ENCODE peak calls at places on chromosomes 4 and X, in five cellular contexts. One of them, this sample, is unnamed. For H3K27me3, the result is how much of the 10 kb centered on the place peaks cover.

GRCh38 chrX:345020-345925 is 26.7 kb upstream of the GTPBP6 start:
- DNase-seq in heart left ventricle: no peak
- DNase-seq in ovary: no peak
- DNase-seq in CD4-positive, CD25-positive, alpha-beta regulatory T cell: no peak
- DNase-seq in dorsolateral prefrontal cortex: no peak
- DNase-seq in this sample: no peak

GRCh38 chrX:78517124-78517523 is 142.0 kb downstream of the RTL3 start:
- DNase-seq in dorsolateral prefrontal cortex: no peak
- DNase-seq in heart left ventricle: no peak
- DNase-seq in CD4-positive, CD25-positive, alpha-beta regulatory T cell: peak
- DNase-seq in ovary: no peak
- DNase-seq in this sample: peak

GRCh38 chr4:3869661-3870566 is 103.7 kb downstream of the ADRA2C start:
- DNase-seq in dorsolateral prefrontal cortex: peak
- DNase-seq in heart left ventricle: no peak
- DNase-seq in CD4-positive, CD25-positive, alpha-beta regulatory T cell: no peak
- DNase-seq in ovary: no peak
- DNase-seq in this sample: no peak

GRCh38 chrX:120308959-120309872 is 2.0 kb downstream of the TMEM255A start:
- DNase-seq in heart left ventricle: peak
- DNase-seq in CD4-positive, CD25-positive, alpha-beta regulatory T cell: peak
- DNase-seq in dorsolateral prefrontal cortex: peak
- DNase-seq in ovary: peak
- DNase-seq in this sample: peak

GRCh38 chr4:182513534-182514291 is 270.5 kb downstream of the TENM3 start:
- DNase-seq in heart left ventricle: no peak
- DNase-seq in CD4-positive, CD25-positive, alpha-beta regulatory T cell: no peak
- DNase-seq in ovary: no peak
- DNase-seq in dorsolateral prefrontal cortex: no peak
- DNase-seq in this sample: no peak

GRCh38 chr4:149311076-149311475 is 504.6 kb downstream of the IQCM start:
- DNase-seq in ovary: no peak
- DNase-seq in heart left ventricle: no peak
- DNase-seq in dorsolateral prefrontal cortex: no peak
- DNase-seq in CD4-positive, CD25-positive, alpha-beta regulatory T cell: no peak
- DNase-seq in this sample: no peak

GRCh38 chrX:19237919-19238318 is 105.8 kb upstream of the PDHA1 start:
- DNase-seq in ovary: no peak
- DNase-seq in CD4-positive, CD25-positive, alpha-beta regulatory T cell: no peak
- DNase-seq in dorsolateral prefrontal cortex: no peak
- DNase-seq in heart left ventricle: no peak
- DNase-seq in this sample: no peak

GRCh38 chrX:84175943-84176342 is 12.1 kb downstream of the RPS6KA6 start:
- DNase-seq in ovary: no peak
- DNase-seq in heart left ventricle: no peak
- DNase-seq in dorsolateral prefrontal cortex: no peak
- DNase-seq in CD4-positive, CD25-positive, alpha-beta regulatory T cell: no peak
- DNase-seq in this sample: no peak

GRCh38 chr4:61786226-61786625 is 586.1 kb downstream of the ADGRL3 start:
- DNase-seq in ovary: no peak
- DNase-seq in heart left ventricle: no peak
- DNase-seq in CD4-positive, CD25-positive, alpha-beta regulatory T cell: no peak
- DNase-seq in dorsolateral prefrontal cortex: no peak
- DNase-seq in this sample: no peak

GRCh38 chr4:138891610-138892009 is 124.0 kb upstream of the NOCT start:
- DNase-seq in ovary: no peak
- DNase-seq in heart left ventricle: no peak
- DNase-seq in CD4-positive, CD25-positive, alpha-beta regulatory T cell: no peak
- DNase-seq in dorsolateral prefrontal cortex: no peak
- DNase-seq in this sample: no peak

GRCh38 chr4:23016981-23017380 is 324.2 kb downstream of the GBA3 start:
- DNase-seq in heart left ventricle: no peak
- DNase-seq in ovary: no peak
- DNase-seq in CD4-positive, CD25-positive, alpha-beta regulatory T cell: no peak
- DNase-seq in dorsolateral prefrontal cortex: no peak
- DNase-seq in this sample: no peak

GRCh38 chr4:40550900-40551546 is 78.6 kb downstream of the RBM47 start:
- DNase-seq in dorsolateral prefrontal cortex: no peak
- DNase-seq in ovary: no peak
- DNase-seq in heart left ventricle: no peak
- DNase-seq in CD4-positive, CD25-positive, alpha-beta regulatory T cell: peak
- DNase-seq in this sample: no peak

GRCh38 chrX:23235051-23235450 is 99.6 kb upstream of the PTCHD1 start:
- DNase-seq in ovary: no peak
- DNase-seq in heart left ventricle: no peak
- DNase-seq in CD4-positive, CD25-positive, alpha-beta regulatory T cell: no peak
- DNase-seq in dorsolateral prefrontal cortex: no peak
- DNase-seq in this sample: no peak

GRCh38 chr4:70703695-70704332 is 15.5 kb downstream of the UTP3 start:
- DNase-seq in heart left ventricle: no peak
- DNase-seq in CD4-positive, CD25-positive, alpha-beta regulatory T cell: no peak
- DNase-seq in ovary: no peak
- DNase-seq in dorsolateral prefrontal cortex: no peak
- DNase-seq in this sample: no peak

GRCh38 chr4:41752081-41752836 is 3.7 kb upstream of the PHOX2B start:
- DNase-seq in CD4-positive, CD25-positive, alpha-beta regulatory T cell: no peak
- DNase-seq in ovary: no peak
- DNase-seq in heart left ventricle: no peak
- DNase-seq in dorsolateral prefrontal cortex: no peak
- DNase-seq in this sample: no peak
- H3K27me3 ChIP-seq in CD4-positive, CD25-positive, alpha-beta regulatory T cell: under half
- H3K27me3 ChIP-seq in ovary: under half
- H3K27me3 ChIP-seq in heart left ventricle: half or more
- H3K27me3 ChIP-seq in dorsolateral prefrontal cortex: half or more
- H3K27me3 ChIP-seq in this sample: under half

GRCh38 chr4:15718465-15718864 is 15.6 kb downstream of the BST1 start:
- DNase-seq in CD4-positive, CD25-positive, alpha-beta regulatory T cell: no peak
- DNase-seq in ovary: no peak
- DNase-seq in heart left ventricle: no peak
- DNase-seq in dorsolateral prefrontal cortex: no peak
- DNase-seq in this sample: no peak

GRCh38 chr4:15717647-15718416 is 15.0 kb downstream of the BST1 start:
- DNase-seq in ovary: no peak
- DNase-seq in dorsolateral prefrontal cortex: no peak
- DNase-seq in CD4-positive, CD25-positive, alpha-beta regulatory T cell: no peak
- DNase-seq in heart left ventricle: no peak
- DNase-seq in this sample: no peak

GRCh38 chr4:15718959-15719358 is 16.1 kb downstream of the BST1 start:
- DNase-seq in CD4-positive, CD25-positive, alpha-beta regulatory T cell: no peak
- DNase-seq in dorsolateral prefrontal cortex: no peak
- DNase-seq in heart left ventricle: no peak
- DNase-seq in ovary: no peak
- DNase-seq in this sample: no peak

GRCh38 chr4:15719506-15719905 is 16.6 kb downstream of the BST1 start:
- DNase-seq in heart left ventricle: no peak
- DNase-seq in dorsolateral prefrontal cortex: no peak
- DNase-seq in ovary: no peak
- DNase-seq in CD4-positive, CD25-positive, alpha-beta regulatory T cell: no peak
- DNase-seq in this sample: no peak

GRCh38 chr4:15717126-15717525 is 14.3 kb downstream of the BST1 start:
- DNase-seq in ovary: no peak
- DNase-seq in heart left ventricle: no peak
- DNase-seq in CD4-positive, CD25-positive, alpha-beta regulatory T cell: no peak
- DNase-seq in dorsolateral prefrontal cortex: no peak
- DNase-seq in this sample: no peak
- H3K4me3 ChIP-seq in ovary: no peak
- H3K4me3 ChIP-seq in heart left ventricle: no peak
- H3K4me3 ChIP-seq in CD4-positive, CD25-positive, alpha-beta regulatory T cell: no peak
- H3K4me3 ChIP-seq in dorsolateral prefrontal cortex: no peak
- H3K4me3 ChIP-seq in this sample: no peak

GRCh38 chr4:174214102-174214878 is 69.2 kb downstream of the FBXO8 start:
- DNase-seq in CD4-positive, CD25-positive, alpha-beta regulatory T cell: no peak
- DNase-seq in heart left ventricle: no peak
- DNase-seq in ovary: no peak
- DNase-seq in dorsolateral prefrontal cortex: no peak
- DNase-seq in this sample: no peak
- H3K27me3 ChIP-seq in CD4-positive, CD25-positive, alpha-beta regulatory T cell: half or more
- H3K27me3 ChIP-seq in heart left ventricle: under half
- H3K27me3 ChIP-seq in ovary: under half
- H3K27me3 ChIP-seq in dorsolateral prefrontal cortex: half or more
- H3K27me3 ChIP-seq in this sample: half or more

GRCh38 chr4:124708517-124709300 is 3.8 kb downstream of the ANKRD50 start:
- DNase-seq in heart left ventricle: no peak
- DNase-seq in CD4-positive, CD25-positive, alpha-beta regulatory T cell: no peak
- DNase-seq in ovary: no peak
- DNase-seq in dorsolateral prefrontal cortex: no peak
- DNase-seq in this sample: no peak

GRCh38 chr4:124710911-124711310 is 1.6 kb downstream of the ANKRD50 start:
- DNase-seq in ovary: no peak
- DNase-seq in CD4-positive, CD25-positive, alpha-beta regulatory T cell: no peak
- DNase-seq in dorsolateral prefrontal cortex: no peak
- DNase-seq in heart left ventricle: peak
- DNase-seq in this sample: no peak

GRCh38 chr4:124712417-124713212 is at the start of gene ANKRD50:
- DNase-seq in ovary: peak
- DNase-seq in CD4-positive, CD25-positive, alpha-beta regulatory T cell: peak
- DNase-seq in heart left ventricle: peak
- DNase-seq in dorsolateral prefrontal cortex: peak
- DNase-seq in this sample: peak

GRCh38 chr4:124711469-124712416 is 789 bp downstream of the ANKRD50 start:
- DNase-seq in CD4-positive, CD25-positive, alpha-beta regulatory T cell: no peak
- DNase-seq in dorsolateral prefrontal cortex: peak
- DNase-seq in ovary: no peak
- DNase-seq in heart left ventricle: peak
- DNase-seq in this sample: peak

DNA sequence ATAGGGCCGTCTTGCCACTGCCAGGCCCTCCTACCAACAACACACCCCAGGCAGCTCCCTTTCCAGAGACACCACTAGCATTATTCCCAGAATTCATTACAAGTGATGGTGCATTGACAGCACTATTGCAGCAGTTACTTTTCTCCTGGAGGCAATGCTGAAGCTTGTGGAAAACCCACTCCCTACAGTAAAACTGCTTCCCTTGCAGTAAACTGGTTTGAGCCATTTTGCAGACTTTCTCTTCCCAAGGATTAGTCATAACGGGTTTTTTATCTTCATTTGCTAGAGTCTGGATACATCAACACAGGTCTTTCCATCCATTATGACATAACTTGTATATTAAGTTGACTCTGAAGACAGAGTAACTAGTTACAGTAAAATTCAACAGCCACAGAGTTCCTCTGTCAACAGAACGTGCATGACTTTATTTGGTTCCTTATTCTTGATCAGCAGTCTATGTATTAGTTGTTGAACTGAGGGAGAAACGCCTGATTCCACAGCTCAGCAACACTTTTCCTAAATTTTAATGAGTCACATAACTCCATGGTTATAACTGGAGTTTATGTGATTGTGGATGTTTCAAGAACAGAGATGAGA is 2.2 kb downstream of the ANKRD50 start:
- DNase-seq in heart left ventricle: no peak
- DNase-seq in CD4-positive, CD25-positive, alpha-beta regulatory T cell: no peak
- DNase-seq in dorsolateral prefrontal cortex: no peak
- DNase-seq in ovary: no peak
- DNase-seq in this sample: no peak
- H3K4me3 ChIP-seq in heart left ventricle: peak
- H3K4me3 ChIP-seq in CD4-positive, CD25-positive, alpha-beta regulatory T cell: no peak
- H3K4me3 ChIP-seq in dorsolateral prefrontal cortex: peak
- H3K4me3 ChIP-seq in ovary: no peak
- H3K4me3 ChIP-seq in this sample: no peak

GRCh38 chrX:39888730-39889129 is 209.0 kb downstream of the BCOR start:
- DNase-seq in heart left ventricle: no peak
- DNase-seq in ovary: no peak
- DNase-seq in CD4-positive, CD25-positive, alpha-beta regulatory T cell: no peak
- DNase-seq in dorsolateral prefrontal cortex: no peak
- DNase-seq in this sample: no peak

GRCh38 chrX:39877919-39878318 is 219.8 kb downstream of the BCOR start:
- DNase-seq in CD4-positive, CD25-positive, alpha-beta regulatory T cell: no peak
- DNase-seq in ovary: no peak
- DNase-seq in heart left ventricle: no peak
- DNase-seq in dorsolateral prefrontal cortex: no peak
- DNase-seq in this sample: no peak

GRCh38 chrX:39886282-39886681 is 211.5 kb downstream of the BCOR start:
- DNase-seq in heart left ventricle: peak
- DNase-seq in CD4-positive, CD25-positive, alpha-beta regulatory T cell: no peak
- DNase-seq in dorsolateral prefrontal cortex: no peak
- DNase-seq in ovary: peak
- DNase-seq in this sample: no peak

GRCh38 chrX:39883664-39884063 is 214.1 kb downstream of the BCOR start:
- DNase-seq in ovary: no peak
- DNase-seq in CD4-positive, CD25-positive, alpha-beta regulatory T cell: no peak
- DNase-seq in heart left ventricle: no peak
- DNase-seq in dorsolateral prefrontal cortex: no peak
- DNase-seq in this sample: peak
- H3K27me3 ChIP-seq in ovary: under half
- H3K27me3 ChIP-seq in CD4-positive, CD25-positive, alpha-beta regulatory T cell: under half
- H3K27me3 ChIP-seq in heart left ventricle: under half
- H3K27me3 ChIP-seq in dorsolateral prefrontal cortex: under half
- H3K27me3 ChIP-seq in this sample: under half

DNA sequence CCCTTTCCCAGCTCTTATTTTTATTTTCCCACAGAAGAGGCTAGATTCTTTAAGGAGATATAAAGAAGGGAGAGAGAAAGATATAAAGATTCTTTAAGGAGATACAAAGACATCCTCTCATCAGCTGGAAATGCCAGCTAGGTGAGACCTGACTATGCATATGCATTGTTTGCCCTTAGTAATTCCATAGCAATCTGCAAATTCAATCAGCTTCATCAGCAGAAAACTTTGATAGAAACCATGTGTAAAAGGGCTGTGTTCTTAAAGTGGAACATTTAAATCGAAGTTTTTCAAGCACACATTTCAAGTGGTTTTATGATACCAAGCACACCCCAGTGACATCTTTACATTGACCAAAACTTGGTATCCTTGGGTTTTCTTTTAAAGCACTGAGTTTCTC is 24.1 kb downstream of the FHL1 start:
- DNase-seq in ovary: no peak
- DNase-seq in CD4-positive, CD25-positive, alpha-beta regulatory T cell: no peak
- DNase-seq in dorsolateral prefrontal cortex: no peak
- DNase-seq in heart left ventricle: no peak
- DNase-seq in this sample: no peak
- H3K4me3 ChIP-seq in ovary: no peak
- H3K4me3 ChIP-seq in CD4-positive, CD25-positive, alpha-beta regulatory T cell: no peak
- H3K4me3 ChIP-seq in dorsolateral prefrontal cortex: no peak
- H3K4me3 ChIP-seq in heart left ventricle: peak
- H3K4me3 ChIP-seq in this sample: no peak

GRCh38 chr4:7616193-7616592 is 181.5 kb upstream of the PSAPL1 start:
- DNase-seq in CD4-positive, CD25-positive, alpha-beta regulatory T cell: no peak
- DNase-seq in heart left ventricle: no peak
- DNase-seq in ovary: no peak
- DNase-seq in dorsolateral prefrontal cortex: no peak
- DNase-seq in this sample: no peak

GRCh38 chr4:7620086-7620813 is 185.5 kb upstream of the PSAPL1 start:
- DNase-seq in heart left ventricle: no peak
- DNase-seq in dorsolateral prefrontal cortex: no peak
- DNase-seq in ovary: no peak
- DNase-seq in CD4-positive, CD25-positive, alpha-beta regulatory T cell: no peak
- DNase-seq in this sample: no peak

GRCh38 chr4:7621252-7621651 is 186.5 kb upstream of the PSAPL1 start:
- DNase-seq in CD4-positive, CD25-positive, alpha-beta regulatory T cell: no peak
- DNase-seq in heart left ventricle: no peak
- DNase-seq in ovary: no peak
- DNase-seq in dorsolateral prefrontal cortex: no peak
- DNase-seq in this sample: no peak

GRCh38 chr4:7620814-7621176 is 186.1 kb upstream of the PSAPL1 start:
- DNase-seq in ovary: no peak
- DNase-seq in dorsolateral prefrontal cortex: no peak
- DNase-seq in CD4-positive, CD25-positive, alpha-beta regulatory T cell: no peak
- DNase-seq in heart left ventricle: no peak
- DNase-seq in this sample: no peak

GRCh38 chr4:7618361-7618760 is 183.6 kb upstream of the PSAPL1 start:
- DNase-seq in ovary: no peak
- DNase-seq in dorsolateral prefrontal cortex: no peak
- DNase-seq in CD4-positive, CD25-positive, alpha-beta regulatory T cell: no peak
- DNase-seq in heart left ventricle: no peak
- DNase-seq in this sample: no peak
- H3K27me3 ChIP-seq in ovary: under half
- H3K27me3 ChIP-seq in dorsolateral prefrontal cortex: under half
- H3K27me3 ChIP-seq in CD4-positive, CD25-positive, alpha-beta regulatory T cell: under half
- H3K27me3 ChIP-seq in heart left ventricle: under half
- H3K27me3 ChIP-seq in this sample: under half